ENCODE peak calls at places on chromosome 10, in four cellular contexts. D is suprapubic skin, N is sigmoid colon, F is ovary. X is an unnamed sample.

GRCh38 chr10:21721000-21721670 is 187.1 kb downstream of the MLLT10 start:
- DNase-seq in D (no peak), N (no peak), F (no peak), X (no peak)

GRCh38 chr10:80164596-80164995 is 32.1 kb downstream of the PLAC9 start:
- DNase-seq in D (no peak), N (no peak), F (no peak), X (no peak)

GRCh38 chr10:50992972-50993766 is 81.1 kb upstream of the PRKG1 start:
- DNase-seq in D (no peak), N (no peak), F (peak), X (no peak)

GRCh38 chr10:114491933-114492332 is 87.6 kb upstream of the AFAP1L2 start:
- DNase-seq in D (no peak), N (no peak), F (peak), X (no peak)

GRCh38 chr10:114520453-114520852 is 116.2 kb upstream of the AFAP1L2 start:
- DNase-seq in D (no peak), N (no peak), F (no peak), X (no peak)

GRCh38 chr10:3890602-3891352 is 105.8 kb upstream of the KLF6 start:
- DNase-seq in D (no peak), N (peak), F (no peak), X (no peak)

GRCh38 chr10:50291261-50291850 is 40.0 kb upstream of the ASAH2 start:
- DNase-seq in D (no peak), N (no peak), F (no peak), X (no peak)

GRCh38 chr10:17412323-17412722 is 42.1 kb downstream of the ST8SIA6 start:
- DNase-seq in D (no peak), N (no peak), F (no peak), X (no peak)

GRCh38 chr10:95276367-95277200 is 14.2 kb downstream of the PDLIM1 start:
- DNase-seq in D (no peak), N (no peak), F (no peak), X (no peak)

GRCh38 chr10:3418041-3418760 is 245.6 kb upstream of the PITRM1 start:
- DNase-seq in D (no peak), N (no peak), F (no peak), X (no peak)

GRCh38 chr10:70324341-70324861 is 40.6 kb upstream of the NPFFR1 start:
- DNase-seq in D (peak), N (peak), F (no peak), X (no peak)

GRCh38 chr10:58319599-58319998 is 15.2 kb upstream of the UBE2D1 start:
- DNase-seq in D (no peak), N (no peak), F (no peak), X (no peak)

GRCh38 chr10:49349390-49349789 is 46.5 kb downstream of the DRGX start:
- DNase-seq in D (no peak), N (no peak), F (no peak), X (no peak)

GRCh38 chr10:22321831-22322662 is 1.1 kb downstream of the BMI1 start:
- DNase-seq in D (no peak), N (peak), F (peak), X (no peak)

GRCh38 chr10:48450233-48450810 is 143.8 kb downstream of the MAPK8 start:
- DNase-seq in D (no peak), N (peak), F (no peak), X (peak)

GRCh38 chr10:24857001-24857695 is 95.3 kb downstream of the PRTFDC1 start:
- DNase-seq in D (no peak), N (no peak), F (no peak), X (no peak)

GRCh38 chr10:3868274-3868669 is 83.3 kb upstream of the KLF6 start:
- DNase-seq in D (no peak), N (no peak), F (no peak), X (no peak)

GRCh38 chr10:2508971-2509605 is 558.3 kb upstream of the PFKP start:
- DNase-seq in D (no peak), N (no peak), F (no peak), X (no peak)

GRCh38 chr10:19832624-19833507 is 16.6 kb downstream of the PLXDC2 start:
- DNase-seq in D (no peak), N (no peak), F (no peak), X (no peak)

GRCh38 chr10:5291501-5292195 is 73.1 kb upstream of the UCN3 start:
- DNase-seq in D (peak), N (peak), F (no peak), X (no peak)

GRCh38 chr10:129952771-129953489 is 11.1 kb downstream of the EBF3 start:
- DNase-seq in D (peak), N (peak), F (no peak), X (no peak)

GRCh38 chr10:21732067-21732772 is 198.2 kb downstream of the MLLT10 start:
- DNase-seq in D (no peak), N (peak), F (peak), X (no peak)

GRCh38 chr10:62376064-62377025 is 2.2 kb downstream of the ZNF365 start:
- DNase-seq in D (no peak), N (no peak), F (no peak), X (no peak)

GRCh38 chr10:69360485-69361302 is 56.0 kb downstream of the TACR2 start:
- DNase-seq in D (no peak), N (peak), F (peak), X (peak)

GRCh38 chr10:113520606-113521481 is 32.0 kb upstream of the HABP2 start:
- DNase-seq in D (peak), N (peak), F (peak), X (peak)

GRCh38 chr10:76152186-76152585 is 720.8 kb downstream of the LRMDA start:
- DNase-seq in D (no peak), N (no peak), F (no peak), X (no peak)

GRCh38 chr10:76160758-76161555 is 729.5 kb downstream of the LRMDA start:
- DNase-seq in D (no peak), N (no peak), F (no peak), X (no peak)

GRCh38 chr10:76150886-76151288 is 719.5 kb downstream of the LRMDA start:
- DNase-seq in D (no peak), N (peak), F (no peak), X (peak)

GRCh38 chr10:76150139-76150885 is 718.9 kb downstream of the LRMDA start:
- DNase-seq in D (no peak), N (no peak), F (no peak), X (peak)

DNA sequence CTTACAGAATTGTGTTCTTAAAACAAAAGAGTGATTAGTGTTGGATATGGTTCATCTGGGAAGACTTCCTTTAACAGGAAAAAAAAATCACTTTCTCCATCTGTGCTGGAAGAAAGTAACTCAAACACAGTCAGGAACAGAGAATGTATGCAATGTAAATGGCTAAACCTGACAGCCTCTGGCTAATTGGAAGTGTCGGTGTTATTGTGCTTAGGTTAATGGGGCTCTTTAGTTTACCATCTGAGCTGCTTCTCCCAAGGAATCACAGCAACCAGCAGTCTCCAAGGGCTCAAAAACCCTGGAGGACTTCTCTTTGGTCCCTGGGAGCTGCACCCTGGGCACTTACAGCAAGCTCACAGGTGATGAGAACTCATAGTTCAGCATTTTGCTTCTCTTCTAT is 724.5 kb downstream of the LRMDA start:
- DNase-seq in D (no peak), N (no peak), F (no peak), X (no peak)
- TF ChIP-seq EP300 in D (no peak), N (no peak), F (no peak), X (no peak)

DNA sequence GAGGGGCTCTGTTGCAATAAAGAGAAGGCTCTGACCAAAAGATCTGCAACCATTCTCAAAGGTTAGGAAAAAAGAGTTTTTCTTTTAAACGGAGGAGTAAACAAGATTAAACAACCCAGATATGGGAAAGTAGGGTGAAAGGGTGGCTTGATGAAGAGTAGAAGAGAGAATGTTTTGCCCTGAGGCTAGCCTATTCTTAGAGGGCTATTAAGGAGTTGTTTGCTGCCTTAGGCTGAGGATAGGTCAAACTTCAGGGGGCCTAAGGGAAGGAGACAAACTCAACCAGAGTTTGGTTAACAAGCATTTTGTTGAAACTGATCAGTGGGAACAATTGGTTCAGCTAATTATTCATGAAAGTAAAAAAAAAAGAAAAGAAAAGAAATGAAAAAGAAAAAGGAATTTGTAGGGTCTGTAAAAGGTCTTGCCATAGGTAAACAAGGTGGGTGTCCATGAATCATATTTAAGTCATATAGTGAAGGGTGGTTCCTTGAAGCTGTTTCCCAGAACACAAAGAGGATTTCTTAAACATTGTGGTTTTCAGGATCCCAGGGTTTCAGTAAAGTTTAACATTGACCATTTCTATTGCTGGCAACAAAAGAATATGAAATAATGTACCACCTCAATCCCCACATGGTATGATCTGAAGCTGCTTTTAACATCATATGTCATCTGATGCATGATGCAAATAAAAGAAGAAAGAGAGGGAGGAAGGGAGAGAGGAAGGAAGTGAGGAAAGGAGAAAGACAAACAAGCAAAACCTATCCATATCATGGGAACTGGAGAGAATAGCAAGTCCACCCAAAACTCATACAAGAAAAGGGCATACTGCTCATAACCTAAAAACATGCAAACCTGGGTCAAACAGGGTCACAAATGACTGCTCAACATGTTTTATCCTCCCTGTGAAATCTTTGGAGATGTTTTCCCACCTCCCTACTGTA is 663.7 kb downstream of the SORCS1 start:
- DNase-seq in D (no peak), N (no peak), F (no peak), X (no peak)
- TF ChIP-seq EP300 in D (no peak), N (no peak), F (no peak), X (no peak)

DNA sequence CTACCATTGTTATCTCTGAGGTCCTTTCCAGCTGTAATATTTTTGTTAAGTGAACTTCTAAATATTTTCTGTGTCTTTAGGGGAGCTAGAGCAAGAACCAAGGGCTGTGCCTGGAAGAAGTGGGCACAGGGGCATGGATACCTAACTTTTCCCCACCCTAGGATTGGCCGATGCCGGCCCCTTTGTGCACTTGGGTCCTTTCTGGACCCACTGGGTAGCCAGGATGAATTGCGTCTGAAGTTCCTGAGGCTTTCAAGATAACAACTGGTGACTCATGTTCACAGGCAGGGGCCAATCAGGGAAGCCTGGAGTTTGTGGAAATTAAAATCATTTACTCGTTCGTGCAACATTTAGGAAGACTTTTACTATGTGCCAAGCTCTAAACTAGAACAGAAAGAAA is 758 bp downstream of the DPCD start:
- DNase-seq in D (no peak), N (no peak), F (no peak), X (no peak)
- TF ChIP-seq EP300 in D (no peak), N (no peak), F (no peak), X (no peak)

DNA sequence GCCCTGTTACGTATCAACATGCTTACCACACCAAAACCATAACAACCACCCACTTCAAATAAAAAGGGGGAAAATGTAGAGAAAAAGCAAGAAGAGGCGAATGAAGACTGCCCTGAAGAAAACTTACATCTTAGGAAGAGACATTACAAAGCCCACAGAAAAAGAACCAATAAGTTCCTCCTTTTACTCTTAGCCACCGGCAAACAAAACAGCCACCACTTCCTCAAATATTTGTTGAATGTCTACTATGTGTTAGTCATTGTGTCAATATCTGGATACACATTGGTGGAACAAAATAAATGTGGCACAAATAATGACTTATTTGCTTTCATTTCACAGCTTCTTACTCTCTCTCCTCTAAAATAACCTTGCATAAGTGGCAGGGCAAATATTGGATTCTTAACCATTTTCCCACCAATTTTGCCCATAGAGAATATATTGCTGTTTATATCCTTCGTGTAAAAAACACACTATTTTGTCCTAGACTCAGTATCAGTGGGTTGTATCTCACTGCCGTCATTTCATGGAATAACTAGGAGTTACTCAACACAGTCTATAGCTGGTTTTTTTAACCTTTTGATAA is 106.8 kb downstream of the ANK3 start:
- DNase-seq in D (no peak), N (no peak), F (no peak), X (no peak)
- TF ChIP-seq EP300 in D (no peak), N (no peak), F (no peak), X (no peak)

GRCh38 chr10:124993345-124993708 is 51.4 kb downstream of the ZRANB1 start:
- DNase-seq in D (no peak), N (no peak), F (no peak), X (no peak)

GRCh38 chr10:124990671-124991625 is 49.0 kb downstream of the ZRANB1 start:
- DNase-seq in D (no peak), N (no peak), F (no peak), X (no peak)

GRCh38 chr10:124993728-124994451 is 52.0 kb downstream of the ZRANB1 start:
- DNase-seq in D (no peak), N (no peak), F (no peak), X (no peak)

GRCh38 chr10:124991872-124992271 is 49.9 kb downstream of the ZRANB1 start:
- DNase-seq in D (no peak), N (no peak), F (no peak), X (no peak)

DNA sequence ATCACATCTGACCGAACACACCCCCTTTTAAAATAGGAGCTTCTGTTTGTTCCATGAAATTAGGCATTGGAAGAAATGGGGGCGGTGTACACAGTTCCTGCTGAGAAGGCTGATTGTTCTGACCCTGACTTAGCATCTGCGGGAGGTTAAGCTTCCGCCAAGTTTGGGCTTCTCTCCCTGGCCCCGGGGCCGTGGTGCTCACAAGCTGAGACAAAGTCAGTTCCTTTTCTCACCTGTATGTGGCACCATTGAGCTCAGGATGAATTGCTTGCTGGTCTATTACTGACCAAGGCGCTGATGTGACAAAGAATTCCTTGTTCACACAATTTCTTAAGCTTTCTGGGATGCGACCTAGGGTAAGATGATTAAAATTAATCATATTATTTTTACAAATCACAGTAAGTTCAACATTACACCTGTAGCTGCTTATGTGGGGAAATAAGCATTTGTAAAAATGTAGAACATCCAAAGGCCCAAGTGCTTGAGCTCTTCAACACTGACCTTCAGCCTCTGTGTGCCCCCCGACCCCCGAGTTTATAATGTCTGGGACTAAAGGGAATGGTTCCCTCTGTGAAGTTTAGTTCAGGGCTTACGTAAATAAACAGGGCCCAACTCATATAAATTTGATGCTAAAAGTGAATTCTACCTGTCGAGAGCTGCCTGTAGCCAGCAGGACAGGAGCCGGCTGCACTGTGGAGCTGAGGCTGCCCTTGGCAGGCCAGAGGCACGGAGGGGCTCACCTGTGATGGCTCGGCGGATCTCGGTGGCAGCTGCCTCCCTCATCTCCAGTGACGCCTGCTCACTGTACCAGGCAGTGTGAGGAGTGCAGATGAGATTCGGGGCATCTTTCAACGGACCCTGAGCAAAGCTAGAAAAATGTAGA is 50.8 kb downstream of the ZRANB1 start:
- DNase-seq in D (no peak), N (peak), F (peak), X (peak)
- TF ChIP-seq EP300 in D (no peak), N (no peak), F (no peak), X (no peak)

GRCh38 chr10:86929445-86929844 is 28.0 kb downstream of the MMRN2 start:
- DNase-seq in D (no peak), N (no peak), F (no peak), X (no peak)
- TF ChIP-seq EP300 in D (no peak), N (peak), F (no peak), X (no peak)